ENCODE peak calls at places on chromosomes 7 and 10, in ten cellular contexts. One of them, this sample, is unnamed.

GRCh38 chr10:88889559-88890337 is 9.7 kb downstream of the STAMBPL1 start:
- DNase-seq in T-cell: no peak
- DNase-seq in activated T-cell treated with anti-CD3 and anti-CD28 coated beads for 1 hour: no peak
- DNase-seq in GM10248: peak; percentile 36
- DNase-seq in germinal center: peak; percentile 44
- DNase-seq in C1 segment of cervical spinal cord: no peak
- DNase-seq in cardiac muscle cell: no peak
- DNase-seq in H7: no peak
- DNase-seq in NCI-H345: no peak
- DNase-seq in tibial artery: no peak
- DNase-seq in this sample: no peak

GRCh38 chr10:130021373-130021950 is 57.4 kb upstream of the EBF3 start:
- DNase-seq in T-cell: no peak
- DNase-seq in activated T-cell treated with anti-CD3 and anti-CD28 coated beads for 1 hour: no peak
- DNase-seq in GM10248: no peak
- DNase-seq in germinal center: no peak
- DNase-seq in C1 segment of cervical spinal cord: no peak
- DNase-seq in cardiac muscle cell: peak; percentile 74
- DNase-seq in H7: no peak
- DNase-seq in NCI-H345: no peak
- DNase-seq in tibial artery: no peak
- DNase-seq in this sample: no peak

GRCh38 chr7:100509213-100509612 is 25.5 kb downstream of the NYAP1 start:
- DNase-seq in T-cell: no peak
- DNase-seq in activated T-cell treated with anti-CD3 and anti-CD28 coated beads for 1 hour: no peak
- DNase-seq in GM10248: no peak
- DNase-seq in germinal center: no peak
- DNase-seq in C1 segment of cervical spinal cord: no peak
- DNase-seq in cardiac muscle cell: peak; percentile 94
- DNase-seq in H7: no peak
- DNase-seq in NCI-H345: peak; percentile 53
- DNase-seq in tibial artery: no peak
- DNase-seq in this sample: no peak

GRCh38 chr10:84008878-84009277 is 130.4 kb upstream of the GHITM start:
- DNase-seq in T-cell: no peak
- DNase-seq in activated T-cell treated with anti-CD3 and anti-CD28 coated beads for 1 hour: peak; percentile 4
- DNase-seq in GM10248: peak; percentile 50
- DNase-seq in germinal center: peak; percentile 39
- DNase-seq in C1 segment of cervical spinal cord: no peak
- DNase-seq in cardiac muscle cell: peak; percentile 9
- DNase-seq in H7: peak; percentile 60
- DNase-seq in NCI-H345: no peak
- DNase-seq in tibial artery: no peak
- DNase-seq in this sample: peak; percentile 15

GRCh38 chr7:29852457-29852856 is 46.1 kb downstream of the WIPF3 start:
- DNase-seq in T-cell: no peak
- DNase-seq in activated T-cell treated with anti-CD3 and anti-CD28 coated beads for 1 hour: no peak
- DNase-seq in GM10248: no peak
- DNase-seq in germinal center: no peak
- DNase-seq in C1 segment of cervical spinal cord: no peak
- DNase-seq in cardiac muscle cell: no peak
- DNase-seq in H7: no peak
- DNase-seq in NCI-H345: no peak
- DNase-seq in tibial artery: no peak
- DNase-seq in this sample: no peak

GRCh38 chr10:124270940-124271339 is 147.8 kb downstream of the OAT start:
- DNase-seq in T-cell: no peak
- DNase-seq in activated T-cell treated with anti-CD3 and anti-CD28 coated beads for 1 hour: no peak
- DNase-seq in GM10248: no peak
- DNase-seq in germinal center: no peak
- DNase-seq in C1 segment of cervical spinal cord: no peak
- DNase-seq in cardiac muscle cell: no peak
- DNase-seq in H7: no peak
- DNase-seq in NCI-H345: no peak
- DNase-seq in tibial artery: no peak
- DNase-seq in this sample: no peak

GRCh38 chr10:132722391-132722790 is 63.6 kb downstream of the NKX6-2 start:
- DNase-seq in T-cell: no peak
- DNase-seq in activated T-cell treated with anti-CD3 and anti-CD28 coated beads for 1 hour: no peak
- DNase-seq in GM10248: no peak
- DNase-seq in germinal center: no peak
- DNase-seq in C1 segment of cervical spinal cord: no peak
- DNase-seq in cardiac muscle cell: no peak
- DNase-seq in H7: peak; percentile 70
- DNase-seq in NCI-H345: no peak
- DNase-seq in tibial artery: no peak
- DNase-seq in this sample: no peak

GRCh38 chr7:39069046-39069445 is 91.3 kb downstream of the POU6F2 start:
- DNase-seq in T-cell: no peak
- DNase-seq in activated T-cell treated with anti-CD3 and anti-CD28 coated beads for 1 hour: no peak
- DNase-seq in GM10248: no peak
- DNase-seq in germinal center: no peak
- DNase-seq in C1 segment of cervical spinal cord: no peak
- DNase-seq in cardiac muscle cell: no peak
- DNase-seq in H7: peak; percentile 15
- DNase-seq in NCI-H345: no peak
- DNase-seq in tibial artery: no peak
- DNase-seq in this sample: no peak

GRCh38 chr10:86247588-86247987 is 119.0 kb downstream of the GRID1 start:
- DNase-seq in T-cell: no peak
- DNase-seq in activated T-cell treated with anti-CD3 and anti-CD28 coated beads for 1 hour: no peak
- DNase-seq in GM10248: no peak
- DNase-seq in germinal center: no peak
- DNase-seq in C1 segment of cervical spinal cord: no peak
- DNase-seq in cardiac muscle cell: no peak
- DNase-seq in H7: no peak
- DNase-seq in NCI-H345: no peak
- DNase-seq in tibial artery: no peak
- DNase-seq in this sample: no peak

GRCh38 chr10:6072215-6072941 is 10.2 kb upstream of the IL2RA start:
- DNase-seq in T-cell: no peak
- DNase-seq in activated T-cell treated with anti-CD3 and anti-CD28 coated beads for 1 hour: no peak
- DNase-seq in GM10248: peak; percentile 62
- DNase-seq in germinal center: peak; percentile 50
- DNase-seq in C1 segment of cervical spinal cord: no peak
- DNase-seq in cardiac muscle cell: no peak
- DNase-seq in H7: no peak
- DNase-seq in NCI-H345: no peak
- DNase-seq in tibial artery: no peak
- DNase-seq in this sample: no peak

This sample was measured in neural crest cell.